ENCODE peak calls at places on chromosome 7, in six cellular contexts. M is brain microvascular endothelial cell; U is neural progenitor cell; C is effector memory CD4-positive, alpha-beta T cell; G is DND-41; Y is amygdala. F is an unnamed sample.

GRCh38 chr7:84069036-84069435 is 125.6 kb downstream of the SEMA3A start:
- DNase-seq in M (no peak), U (no peak), C (no peak), G (no peak), Y (no peak), F (no peak)

GRCh38 chr7:91127974-91128373 is 136.3 kb upstream of the FZD1 start:
- DNase-seq in M (no peak), U (no peak), C (no peak), G (no peak), Y (no peak), F (no peak)

GRCh38 chr7:101315336-101315735 is 6.3 kb downstream of the IFT22 start:
- DNase-seq in M (peak; percentile 29), U (peak; percentile 57), C (no peak), G (peak; percentile 55), Y (peak; percentile 1), F (no peak)

GRCh38 chr7:2924866-2925840 is 81.0 kb upstream of the GNA12 start:
- DNase-seq in M (no peak), U (no peak), C (no peak), G (no peak), Y (no peak), F (no peak)

GRCh38 chr7:155524018-155524556 is 22.3 kb downstream of the CNPY1 start:
- DNase-seq in M (no peak), U (no peak), C (no peak), G (no peak), Y (no peak), F (no peak)

GRCh38 chr7:139541600-139542307 is 18.3 kb downstream of the CLEC2L start:
- DNase-seq in M (no peak), U (peak; percentile 78), C (no peak), G (no peak), Y (no peak), F (no peak)

GRCh38 chr7:83791737-83792136 is 142.8 kb upstream of the SEMA3E start:
- DNase-seq in M (no peak), U (no peak), C (no peak), G (no peak), Y (no peak), F (no peak)

GRCh38 chr7:101140339-101140699 is 13.4 kb downstream of the SERPINE1 start:
- DNase-seq in M (peak; percentile 51), U (no peak), C (no peak), G (no peak), Y (no peak), F (no peak)

GRCh38 chr7:148483941-148484340 is 106.6 kb upstream of the C7orf33 start:
- DNase-seq in M (no peak), U (no peak), C (no peak), G (no peak), Y (no peak), F (no peak)

GRCh38 chr7:3380034-3380433 is 79.0 kb downstream of the SDK1 start:
- DNase-seq in M (no peak), U (no peak), C (no peak), G (no peak), Y (no peak), F (no peak)

GRCh38 chr7:158847451-158847866 is 8.9 kb upstream of the DYNC2I1 start:
- DNase-seq in M (no peak), U (no peak), C (no peak), G (no peak), Y (no peak), F (no peak)

GRCh38 chr7:158572000-158572828 is 15.4 kb downstream of the PTPRN2 start:
- DNase-seq in M (no peak), U (peak; percentile 30), C (no peak), G (peak; percentile 16), Y (no peak), F (no peak)

GRCh38 chr7:85508642-85509429 is 322.0 kb upstream of the SEMA3D start:
- DNase-seq in M (peak; percentile 56), U (no peak), C (no peak), G (no peak), Y (no peak), F (no peak)

GRCh38 chr7:131302876-131303707 is 24.6 kb upstream of the MKLN1 start:
- DNase-seq in M (no peak), U (peak; percentile 25), C (no peak), G (no peak), Y (peak; percentile 49), F (no peak)

GRCh38 chr7:156602283-156602682 is 38.3 kb upstream of the RNF32 start:
- DNase-seq in M (no peak), U (no peak), C (no peak), G (no peak), Y (no peak), F (no peak)

GRCh38 chr7:124201768-124202349 is 169.0 kb upstream of the TMEM229A start:
- DNase-seq in M (peak; percentile 41), U (peak; percentile 68), C (no peak), G (no peak), Y (no peak), F (no peak)

GRCh38 chr7:111324228-111324627 is 233.3 kb downstream of the LRRN3 start:
- DNase-seq in M (no peak), U (no peak), C (no peak), G (no peak), Y (no peak), F (no peak)

F was measured in activated B cell treated with CpG ODN at 0.5 μM for 24 hours.